ENCODE peak calls at places on chromosomes 5 and 9, in seven cellular contexts. M is iris pigment epithelial cell, F is BJ, X is AG08396, V is dorsolateral prefrontal cortex, Q is A673, T is left ventricle myocardium inferior. L is an unnamed sample.

GRCh38 chr9:86503281-86503680 is 149.1 kb upstream of the TUT7 start:
- DNase-seq in M (no peak), F (no peak), X (no peak), V (no peak), Q (no peak), T (no peak), L (no peak)

GRCh38 chr5:5456858-5457257 is 34.4 kb downstream of the ICE1 start:
- DNase-seq in M (no peak), F (no peak), X (no peak), V (no peak), Q (no peak), T (no peak), L (no peak)

GRCh38 chr5:151454166-151454565 is 6.8 kb downstream of the SLC36A1 start:
- DNase-seq in M (no peak), F (no peak), X (no peak), V (no peak), Q (no peak), T (no peak), L (no peak)

GRCh38 chr5:55063899-55064298 is 38.5 kb upstream of the GZMA start:
- DNase-seq in M (peak; percentile 80), F (no peak), X (no peak), V (no peak), Q (no peak), T (no peak), L (no peak)

GRCh38 chr9:113154936-113155335 is 4.1 kb downstream of the SLC31A2 start:
- DNase-seq in M (peak; percentile 36), F (no peak), X (no peak), V (no peak), Q (no peak), T (no peak), L (no peak)

GRCh38 chr5:84088996-84089395 is 295.7 kb downstream of the EDIL3 start:
- DNase-seq in M (peak; percentile 49), F (no peak), X (no peak), V (no peak), Q (peak; percentile 30), T (no peak), L (peak; percentile 84)

GRCh38 chr9:124420991-124421543 is 5.8 kb upstream of the PSMB7 start:
- DNase-seq in M (peak; percentile 8), F (no peak), X (no peak), V (peak; percentile 50), Q (no peak), T (no peak), L (no peak)

GRCh38 chr9:69801994-69802393 is 18.6 kb upstream of the CFAP95 start:
- DNase-seq in M (peak; percentile 46), F (no peak), X (no peak), V (no peak), Q (no peak), T (no peak), L (no peak)

GRCh38 chr5:171437286-171437821 is 17.9 kb downstream of the FGF18 start:
- DNase-seq in M (no peak), F (no peak), X (no peak), V (no peak), Q (no peak), T (no peak), L (no peak)

GRCh38 chr9:123825337-123825736 is 104.6 kb downstream of the DENND1A start:
- DNase-seq in M (peak; percentile 50), F (no peak), X (peak; percentile 26), V (no peak), Q (peak; percentile 15), T (no peak), L (peak; percentile 50)

GRCh38 chr9:137317979-137318511 is 16.0 kb upstream of the NRARP start:
- DNase-seq in M (no peak), F (no peak), X (no peak), V (peak; percentile 26), Q (no peak), T (peak; percentile 19), L (no peak)

GRCh38 chr9:19484699-19485098 is 75.9 kb downstream of the ACER2 start:
- DNase-seq in M (no peak), F (no peak), X (no peak), V (no peak), Q (no peak), T (no peak), L (no peak)

GRCh38 chr5:120517607-120518252 is 53.6 kb downstream of the PRR16 start:
- DNase-seq in M (no peak), F (no peak), X (no peak), V (no peak), Q (no peak), T (no peak), L (no peak)

GRCh38 chr9:18459958-18460584 is 13.9 kb upstream of the ADAMTSL1 start:
- DNase-seq in M (peak; percentile 95), F (peak; percentile 75), X (peak; percentile 39), V (no peak), Q (no peak), T (no peak), L (no peak)

GRCh38 chr5:14806452-14806851 is 65.1 kb downstream of the ANKH start:
- DNase-seq in M (peak; percentile 92), F (peak; percentile 97), X (peak; percentile 60), V (no peak), Q (no peak), T (peak; percentile 65), L (peak; percentile 95)

GRCh38 chr9:79682076-79682736 is 110.4 kb downstream of the TLE4 start:
- DNase-seq in M (peak; percentile 18), F (no peak), X (no peak), V (no peak), Q (no peak), T (no peak), L (no peak)

GRCh38 chr9:123933401-123933800 is 3.5 kb upstream of the DENND1A start:
- DNase-seq in M (peak; percentile 63), F (no peak), X (peak; percentile 61), V (no peak), Q (no peak), T (no peak), L (peak; percentile 89)

GRCh38 chr5:54251981-54252380 is 58.4 kb downstream of the ARL15 start:
- DNase-seq in M (peak; percentile 45), F (no peak), X (no peak), V (no peak), Q (no peak), T (no peak), L (no peak)

GRCh38 chr5:76790632-76791290 is 28.1 kb upstream of the F2RL1 start:
- DNase-seq in M (peak; percentile 97), F (peak; percentile 90), X (peak; percentile 76), V (no peak), Q (peak; percentile 86), T (no peak), L (no peak)

GRCh38 chr9:93111371-93112115 is 15.5 kb downstream of the CARD19 start:
- DNase-seq in M (peak; percentile 78), F (no peak), X (no peak), V (peak; percentile 21), Q (no peak), T (peak; percentile 17), L (no peak)

GRCh38 chr5:174381241-174381640 is 335.7 kb downstream of the NSG2 start:
- DNase-seq in M (no peak), F (no peak), X (no peak), V (no peak), Q (no peak), T (no peak), L (no peak)

GRCh38 chr9:116549061-116549664 is 137.9 kb upstream of the TRIM32 start:
- DNase-seq in M (peak; percentile 97), F (peak; percentile 84), X (peak; percentile 93), V (no peak), Q (peak; percentile 12), T (peak; percentile 78), L (no peak)

GRCh38 chr5:163509288-163510040 is 4.0 kb downstream of the MAT2B start:
- DNase-seq in M (peak; percentile 85), F (no peak), X (peak; percentile 40), V (no peak), Q (peak; percentile 12), T (no peak), L (peak; percentile 49)

GRCh38 chr9:136138566-136138965 is 19.9 kb upstream of the TMEM250 start:
- DNase-seq in M (peak; percentile 27), F (no peak), X (no peak), V (no peak), Q (peak; percentile 77), T (no peak), L (peak; percentile 60)

GRCh38 chr5:88889165-88890069 is 6.4 kb upstream of the MEF2C start:
- DNase-seq in M (peak; percentile 11), F (no peak), X (peak; percentile 42), V (peak; percentile 71), Q (peak; percentile 18), T (peak; percentile 63), L (peak; percentile 55)

GRCh38 chr5:61901997-61902396 is 404.0 kb upstream of the KIF2A start:
- DNase-seq in M (no peak), F (no peak), X (no peak), V (no peak), Q (no peak), T (peak; percentile 23), L (no peak)

GRCh38 chr9:19551124-19551929 is 142.5 kb downstream of the ACER2 start:
- DNase-seq in M (no peak), F (no peak), X (peak; percentile 25), V (no peak), Q (no peak), T (no peak), L (no peak)

GRCh38 chr9:81497096-81497495 is 192.3 kb downstream of the TLE1 start:
- DNase-seq in M (peak; percentile 47), F (no peak), X (no peak), V (no peak), Q (no peak), T (no peak), L (no peak)

GRCh38 chr9:23851024-23851629 is 25.1 kb upstream of the ELAVL2 start:
- DNase-seq in M (no peak), F (no peak), X (no peak), V (peak; percentile 54), Q (no peak), T (no peak), L (no peak)

GRCh38 chr9:76911971-76912370 is 6.1 kb upstream of the PRUNE2 start:
- DNase-seq in M (no peak), F (no peak), X (no peak), V (no peak), Q (no peak), T (no peak), L (no peak)

GRCh38 chr5:53997736-53998627 is 312.4 kb downstream of the ARL15 start:
- DNase-seq in M (no peak), F (no peak), X (no peak), V (no peak), Q (no peak), T (no peak), L (no peak)